ENCODE peak calls at places on chromosomes 12 and 14, in five cellular contexts. H is NB4, R is kidney epithelial cell, K is left lung, G is left ventricle myocardium inferior. D is an unnamed sample.

GRCh38 chr14:87581298-87581697 is 411.7 kb downstream of the GALC start:
- DNase-seq in H (no peak), R (no peak), K (no peak), G (no peak), D (no peak)

GRCh38 chr14:61631044-61631692 is 64.1 kb upstream of the HIF1A start:
- DNase-seq in H (no peak), R (no peak), K (no peak), G (no peak), D (no peak)

GRCh38 chr12:25377475-25378179 is 126.9 kb upstream of the KRAS start:
- DNase-seq in H (peak; percentile 92), R (no peak), K (no peak), G (no peak), D (peak; percentile 41)

GRCh38 chr12:49198431-49199155 is 9.7 kb upstream of the TUBA1A start:
- DNase-seq in H (no peak), R (peak; percentile 61), K (peak; percentile 55), G (peak; percentile 45), D (peak; percentile 93)

GRCh38 chr12:15469342-15469741 is 147.0 kb downstream of the PTPRO start:
- DNase-seq in H (no peak), R (no peak), K (no peak), G (no peak), D (no peak)

GRCh38 chr12:6946033-6946919 is 2.5 kb downstream of the C12orf57 start:
- DNase-seq in H (no peak), R (peak; percentile 84), K (peak; percentile 92), G (no peak), D (no peak)

GRCh38 chr14:95545769-95546168 is 10.9 kb downstream of the GLRX5 start:
- DNase-seq in H (peak; percentile 34), R (peak; percentile 76), K (no peak), G (no peak), D (peak; percentile 85)

GRCh38 chr14:59189281-59189821 is 884 bp downstream of the DAAM1 start:
- DNase-seq in H (peak; percentile 50), R (no peak), K (peak; percentile 40), G (no peak), D (peak; percentile 25)

GRCh38 chr14:84262932-84263331 is 1267.0 kb upstream of the FLRT2 start:
- DNase-seq in H (no peak), R (no peak), K (no peak), G (no peak), D (no peak)

GRCh38 chr12:51751657-51752056 is 96.9 kb downstream of the FIGNL2 start:
- DNase-seq in H (no peak), R (no peak), K (no peak), G (no peak), D (peak; percentile 37)

GRCh38 chr12:113983777-113984448 is 17.8 kb upstream of the RBM19 start:
- DNase-seq in H (no peak), R (no peak), K (no peak), G (no peak), D (no peak)

GRCh38 chr14:36452850-36453249 is 67.2 kb downstream of the NKX2-1 start:
- DNase-seq in H (no peak), R (no peak), K (no peak), G (no peak), D (no peak)

GRCh38 chr12:7090222-7090998 is 1.8 kb downstream of the C1R start:
- DNase-seq in H (no peak), R (no peak), K (no peak), G (peak; percentile 16), D (peak; percentile 30)

GRCh38 chr14:22564463-22564862 is 24.6 kb downstream of the DAD1 start:
- DNase-seq in H (no peak), R (no peak), K (no peak), G (no peak), D (no peak)

GRCh38 chr12:10301103-10301502 is 6.6 kb upstream of the KLRD1 start:
- DNase-seq in H (no peak), R (peak; percentile 23), K (no peak), G (no peak), D (no peak)

GRCh38 chr12:58922849-58923248 is 2.5 kb upstream of the LRIG3 start:
- DNase-seq in H (no peak), R (no peak), K (no peak), G (no peak), D (peak; percentile 85)

GRCh38 chr12:56991319-56991906 is 14.9 kb downstream of the ZBTB39 start:
- DNase-seq in H (peak; percentile 66), R (no peak), K (peak; percentile 62), G (peak; percentile 53), D (peak; percentile 17)

GRCh38 chr12:46677749-46678148 is 148.0 kb downstream of the SLC38A4 start:
- DNase-seq in H (peak; percentile 52), R (no peak), K (no peak), G (no peak), D (peak; percentile 70)

GRCh38 chr12:104615048-104615561 is 158.4 kb downstream of the CHST11 start:
- DNase-seq in H (no peak), R (no peak), K (no peak), G (peak; percentile 53), D (peak; percentile 95)

GRCh38 chr14:75917322-75918251 is 64.2 kb downstream of the TGFB3 start:
- DNase-seq in H (no peak), R (no peak), K (no peak), G (no peak), D (no peak)

GRCh38 chr12:75944097-75944904 is 87.3 kb downstream of the PHLDA1 start:
- DNase-seq in H (peak; percentile 82), R (peak; percentile 89), K (no peak), G (no peak), D (peak; percentile 90)

GRCh38 chr12:113003631-113004030 is 25.3 kb downstream of the OAS2 start:
- DNase-seq in H (no peak), R (no peak), K (no peak), G (no peak), D (no peak)

GRCh38 chr14:85205875-85206274 is 324.1 kb upstream of the FLRT2 start:
- DNase-seq in H (no peak), R (no peak), K (peak; percentile 34), G (no peak), D (no peak)

GRCh38 chr12:12786371-12786715 is 884 bp downstream of the APOLD1 start:
- DNase-seq in H (no peak), R (no peak), K (no peak), G (no peak), D (peak; percentile 57)

GRCh38 chr14:82565825-82566224 is 1032.2 kb upstream of the SEL1L start:
- DNase-seq in H (no peak), R (no peak), K (no peak), G (no peak), D (no peak)

GRCh38 chr12:124026755-124027745 is 54.0 kb downstream of the ZNF664 start:
- DNase-seq in H (peak; percentile 69), R (no peak), K (no peak), G (no peak), D (peak; percentile 46)

GRCh38 chr12:121209221-121209620 is 708 bp upstream of the P2RX4 start:
- DNase-seq in H (no peak), R (no peak), K (no peak), G (no peak), D (no peak)
- H3K4me3 ChIP-seq in H (peak overlapping the region; percentile 73), R (no peak overlapping the region), K (peak overlapping the region; percentile 74), G (peak overlapping the region; percentile 83), D (no peak overlapping the region)

GRCh38 chr14:92670177-92670576 is 78.2 kb downstream of the LGMN start:
- DNase-seq in H (peak; percentile 52), R (no peak), K (no peak), G (no peak), D (peak; percentile 93)
- TF ChIP-seq CTCF in H (no peak), R (no peak), K (no peak), G (no peak), D (peak; percentile 42)

GRCh38 chr14:56676042-56676441 is 96.4 kb downstream of the TMEM260 start:
- DNase-seq in H (no peak), R (no peak), K (no peak), G (no peak), D (no peak)

DNA sequence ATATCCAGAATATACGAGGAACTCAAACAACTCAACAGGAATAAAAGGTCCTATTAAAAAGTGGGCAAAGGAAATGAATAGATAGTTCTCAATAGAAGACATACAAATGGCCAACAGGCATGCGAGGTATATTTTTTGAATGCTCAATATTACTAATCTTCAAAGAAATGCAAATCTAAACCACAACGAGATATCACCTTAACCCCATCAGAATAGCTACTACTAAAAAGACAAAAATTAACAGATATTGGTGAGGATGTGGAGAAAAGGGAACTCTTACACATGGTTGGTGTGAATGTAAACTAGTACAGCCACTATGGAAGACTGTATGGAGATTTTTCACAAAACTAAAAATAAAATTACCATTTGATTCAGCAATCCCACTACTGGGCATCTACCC is 99.2 kb downstream of the TMEM260 start:
- DNase-seq in H (no peak), R (no peak), K (no peak), G (no peak), D (no peak)
- H3K4me3 ChIP-seq in H (no peak overlapping the region), R (no peak overlapping the region), K (no peak overlapping the region), G (no peak overlapping the region), D (no peak overlapping the region)

GRCh38 chr14:38185661-38186060 is 22.0 kb upstream of the SSTR1 start:
- DNase-seq in H (no peak), R (no peak), K (no peak), G (no peak), D (no peak)
- TF ChIP-seq CTCF in H (no peak), R (no peak), K (no peak), G (no peak), D (no peak)

GRCh38 chr14:56154321-56154720 is 36.1 kb downstream of the PELI2 start:
- DNase-seq in H (no peak), R (no peak), K (no peak), G (no peak), D (no peak)
- H3K4me3 ChIP-seq in H (no peak overlapping the region), R (no peak overlapping the region), K (no peak overlapping the region), G (no peak overlapping the region), D (no peak overlapping the region)

GRCh38 chr14:93789366-93790130 is 1.3 kb upstream of the PRIMA1 start:
- DNase-seq in H (peak; percentile 7), R (no peak), K (no peak), G (no peak), D (no peak)
- TF ChIP-seq CTCF in H (peak; percentile 8), R (no peak), K (no peak), G (no peak), D (no peak)

GRCh38 chr14:100071545-100071944 is 6.3 kb downstream of the EVL start:
- DNase-seq in H (no peak), R (no peak), K (no peak), G (no peak), D (no peak)
- H3K4me3 ChIP-seq in H (no peak overlapping the region), R (no peak overlapping the region), K (no peak overlapping the region), G (no peak overlapping the region), D (no peak overlapping the region)

GRCh38 chr12:119988440-119988787 is 622 bp upstream of the BICDL1 start:
- DNase-seq in H (no peak), R (no peak), K (no peak), G (no peak), D (peak; percentile 25)
- TF ChIP-seq CTCF in H (peak; percentile 39), R (peak; percentile 39), K (no peak), G (no peak), D (no peak)

D was measured in fibroblast of the aortic adventitia.